ENCODE peak calls at places on chromosomes 4 and X, in six cellular contexts. One of them, this sample, is unnamed.

GRCh38 chr4:86928400-86929255 is 6.2 kb upstream of the AFF1 start:
- DNase-seq in HT-29: no peak
- DNase-seq in SW480: no peak
- DNase-seq in dorsolateral prefrontal cortex: no peak
- DNase-seq in CD8-positive, alpha-beta memory T cell: no peak
- DNase-seq in breast epithelium: no peak
- DNase-seq in this sample: no peak

GRCh38 chrX:82764521-82764920 is 743.6 kb upstream of the POU3F4 start:
- DNase-seq in HT-29: no peak
- DNase-seq in dorsolateral prefrontal cortex: no peak
- DNase-seq in breast epithelium: no peak
- DNase-seq in SW480: no peak
- DNase-seq in CD8-positive, alpha-beta memory T cell: no peak
- DNase-seq in this sample: no peak

GRCh38 chrX:102966701-102967100 is 29.6 kb downstream of the RAB40AL start:
- DNase-seq in dorsolateral prefrontal cortex: no peak
- DNase-seq in HT-29: no peak
- DNase-seq in CD8-positive, alpha-beta memory T cell: no peak
- DNase-seq in SW480: no peak
- DNase-seq in breast epithelium: no peak
- DNase-seq in this sample: no peak

GRCh38 chr4:83109480-83110221 is 4.9 kb downstream of the PLAC8 start:
- DNase-seq in SW480: peak; percentile 25
- DNase-seq in breast epithelium: no peak
- DNase-seq in CD8-positive, alpha-beta memory T cell: peak; percentile 34
- DNase-seq in HT-29: peak; percentile 54
- DNase-seq in dorsolateral prefrontal cortex: no peak
- DNase-seq in this sample: no peak

GRCh38 chr4:42562016-42562415 is 94.9 kb downstream of the ATP8A1 start:
- DNase-seq in breast epithelium: no peak
- DNase-seq in dorsolateral prefrontal cortex: no peak
- DNase-seq in SW480: no peak
- DNase-seq in CD8-positive, alpha-beta memory T cell: no peak
- DNase-seq in HT-29: no peak
- DNase-seq in this sample: no peak

GRCh38 chrX:53086464-53086863 is 4.3 kb downstream of the TSPYL2 start:
- DNase-seq in dorsolateral prefrontal cortex: no peak
- DNase-seq in CD8-positive, alpha-beta memory T cell: no peak
- DNase-seq in SW480: no peak
- DNase-seq in breast epithelium: no peak
- DNase-seq in HT-29: no peak
- DNase-seq in this sample: no peak

GRCh38 chr4:72791054-72791453 is 222.0 kb upstream of the ADAMTS3 start:
- DNase-seq in CD8-positive, alpha-beta memory T cell: no peak
- DNase-seq in breast epithelium: no peak
- DNase-seq in dorsolateral prefrontal cortex: no peak
- DNase-seq in SW480: no peak
- DNase-seq in HT-29: no peak
- DNase-seq in this sample: no peak

GRCh38 chr4:170990989-170991589 is 822.1 kb upstream of the GALNTL6 start:
- DNase-seq in dorsolateral prefrontal cortex: no peak
- DNase-seq in SW480: no peak
- DNase-seq in CD8-positive, alpha-beta memory T cell: no peak
- DNase-seq in breast epithelium: no peak
- DNase-seq in HT-29: peak; percentile 24
- DNase-seq in this sample: peak; percentile 37

GRCh38 chr4:146520894-146521542 is 722 bp downstream of the SLC10A7 start:
- DNase-seq in breast epithelium: no peak
- DNase-seq in CD8-positive, alpha-beta memory T cell: peak; percentile 8
- DNase-seq in HT-29: peak; percentile 64
- DNase-seq in dorsolateral prefrontal cortex: no peak
- DNase-seq in SW480: peak; percentile 68
- DNase-seq in this sample: no peak

GRCh38 chrX:53606456-53606855 is 80.1 kb downstream of the HUWE1 start:
- DNase-seq in dorsolateral prefrontal cortex: no peak
- DNase-seq in HT-29: no peak
- DNase-seq in SW480: no peak
- DNase-seq in breast epithelium: no peak
- DNase-seq in CD8-positive, alpha-beta memory T cell: no peak
- DNase-seq in this sample: no peak

GRCh38 chrX:76850851-76851250 is 423.3 kb downstream of the MAGEE1 start:
- DNase-seq in HT-29: no peak
- DNase-seq in dorsolateral prefrontal cortex: no peak
- DNase-seq in breast epithelium: no peak
- DNase-seq in SW480: no peak
- DNase-seq in CD8-positive, alpha-beta memory T cell: no peak
- DNase-seq in this sample: no peak

GRCh38 chr4:114423582-114423981 is 175.0 kb upstream of the UGT8 start:
- DNase-seq in HT-29: no peak
- DNase-seq in breast epithelium: no peak
- DNase-seq in SW480: no peak
- DNase-seq in CD8-positive, alpha-beta memory T cell: no peak
- DNase-seq in dorsolateral prefrontal cortex: no peak
- DNase-seq in this sample: no peak

GRCh38 chr4:147118523-147118922 is 172.9 kb upstream of the TTC29 start:
- DNase-seq in SW480: no peak
- DNase-seq in HT-29: no peak
- DNase-seq in CD8-positive, alpha-beta memory T cell: no peak
- DNase-seq in dorsolateral prefrontal cortex: no peak
- DNase-seq in breast epithelium: no peak
- DNase-seq in this sample: no peak

GRCh38 chr4:169256856-169257756 is 13.7 kb downstream of the SH3RF1 start:
- DNase-seq in HT-29: no peak
- DNase-seq in SW480: no peak
- DNase-seq in breast epithelium: no peak
- DNase-seq in CD8-positive, alpha-beta memory T cell: no peak
- DNase-seq in dorsolateral prefrontal cortex: no peak
- DNase-seq in this sample: no peak

GRCh38 chr4:142901166-142901662 is 55.1 kb upstream of the INPP4B start:
- DNase-seq in breast epithelium: no peak
- DNase-seq in dorsolateral prefrontal cortex: no peak
- DNase-seq in CD8-positive, alpha-beta memory T cell: no peak
- DNase-seq in SW480: no peak
- DNase-seq in HT-29: no peak
- DNase-seq in this sample: no peak

GRCh38 chrX:38985375-38985774 is 184.1 kb downstream of the MID1IP1 start:
- DNase-seq in breast epithelium: no peak
- DNase-seq in HT-29: peak; percentile 20
- DNase-seq in dorsolateral prefrontal cortex: no peak
- DNase-seq in SW480: peak; percentile 50
- DNase-seq in CD8-positive, alpha-beta memory T cell: no peak
- DNase-seq in this sample: no peak

GRCh38 chr4:153249199-153250154 is 45.2 kb downstream of the TRIM2 start:
- DNase-seq in SW480: peak; percentile 72
- DNase-seq in dorsolateral prefrontal cortex: peak; percentile 63
- DNase-seq in HT-29: peak; percentile 92
- DNase-seq in CD8-positive, alpha-beta memory T cell: peak; percentile 74
- DNase-seq in breast epithelium: peak; percentile 62
- DNase-seq in this sample: peak; percentile 29

GRCh38 chr4:84967292-84967651 is 782 bp upstream of the WDFY3 start:
- DNase-seq in HT-29: no peak
- DNase-seq in CD8-positive, alpha-beta memory T cell: no peak
- DNase-seq in breast epithelium: no peak
- DNase-seq in dorsolateral prefrontal cortex: no peak
- DNase-seq in SW480: no peak
- DNase-seq in this sample: no peak

GRCh38 chr4:15651682-15652081 is 3.5 kb downstream of the FBXL5 start:
- DNase-seq in HT-29: no peak
- DNase-seq in dorsolateral prefrontal cortex: no peak
- DNase-seq in SW480: peak; percentile 53
- DNase-seq in CD8-positive, alpha-beta memory T cell: no peak
- DNase-seq in breast epithelium: no peak
- DNase-seq in this sample: no peak

GRCh38 chr4:55866973-55867574 is 13.6 kb downstream of the EXOC1 start:
- DNase-seq in CD8-positive, alpha-beta memory T cell: no peak
- DNase-seq in SW480: peak; percentile 72
- DNase-seq in breast epithelium: no peak
- DNase-seq in HT-29: peak; percentile 70
- DNase-seq in dorsolateral prefrontal cortex: no peak
- DNase-seq in this sample: peak; percentile 51

GRCh38 chr4:42588909-42589308 is 68.0 kb downstream of the ATP8A1 start:
- DNase-seq in dorsolateral prefrontal cortex: no peak
- DNase-seq in SW480: no peak
- DNase-seq in breast epithelium: no peak
- DNase-seq in HT-29: no peak
- DNase-seq in CD8-positive, alpha-beta memory T cell: no peak
- DNase-seq in this sample: no peak

This sample was measured in HCT116.